ENCODE peak calls at places on chromosomes 7 and 10, in eight cellular contexts. N is posterior vena cava; K is ELR; E is sciatic nerve; M is fibroblast of the aortic adventitia; G is CD8-positive, alpha-beta T cell; Q is HEK293T; I is GF-D8. W is an unnamed sample.

GRCh38 chr10:5168897-5169296 is 16.1 kb downstream of the AKR1C8 start:
- DNase-seq in N (no peak), K (no peak), E (no peak), M (no peak), G (no peak), Q (no peak), I (no peak), W (no peak)

GRCh38 chr10:112092529-112092928 is 91.0 kb downstream of the GPAM start:
- DNase-seq in N (no peak), K (no peak), E (no peak), M (no peak), G (no peak), Q (no peak), I (no peak), W (no peak)

GRCh38 chr7:1270181-1270580 is 37.5 kb downstream of the UNCX start:
- DNase-seq in N (no peak), K (no peak), E (no peak), M (no peak), G (no peak), Q (no peak), I (no peak), W (no peak)

GRCh38 chr10:93461807-93462178 is 20.3 kb downstream of the MYOF start:
- DNase-seq in N (no peak), K (peak), E (no peak), M (peak), G (no peak), Q (no peak), I (no peak), W (peak)

GRCh38 chr7:68224041-68224534 is 1227.5 kb downstream of the TYW1 start:
- DNase-seq in N (no peak), K (no peak), E (no peak), M (no peak), G (no peak), Q (no peak), I (no peak), W (no peak)

GRCh38 chr7:90984692-90985091 is 279.5 kb upstream of the FZD1 start:
- DNase-seq in N (no peak), K (no peak), E (no peak), M (no peak), G (no peak), Q (no peak), I (no peak), W (no peak)

GRCh38 chr7:88109612-88110011 is 110.2 kb downstream of the SRI start:
- DNase-seq in N (no peak), K (no peak), E (no peak), M (no peak), G (no peak), Q (no peak), I (no peak), W (no peak)

GRCh38 chr10:87675396-87676376 is 16.0 kb downstream of the PAPSS2 start:
- DNase-seq in N (no peak), K (peak), E (no peak), M (peak), G (no peak), Q (no peak), I (no peak), W (no peak)

GRCh38 chr10:125038637-125039036 is 96.7 kb downstream of the ZRANB1 start:
- DNase-seq in N (peak), K (peak), E (no peak), M (no peak), G (no peak), Q (no peak), I (no peak), W (peak)

GRCh38 chr7:100093925-100094486 is 5.2 kb downstream of the COPS6 start:
- DNase-seq in N (no peak), K (no peak), E (no peak), M (no peak), G (no peak), Q (no peak), I (no peak), W (no peak)

GRCh38 chr10:127935115-127935561 is 28.2 kb downstream of the PTPRE start:
- DNase-seq in N (no peak), K (no peak), E (no peak), M (no peak), G (no peak), Q (no peak), I (no peak), W (no peak)

GRCh38 chr10:74113546-74113945 is 37.1 kb downstream of the AP3M1 start:
- DNase-seq in N (no peak), K (peak), E (no peak), M (peak), G (no peak), Q (no peak), I (no peak), W (no peak)

GRCh38 chr7:69654849-69655707 is 56.8 kb downstream of the AUTS2 start:
- DNase-seq in N (no peak), K (no peak), E (no peak), M (no peak), G (no peak), Q (no peak), I (no peak), W (peak)

GRCh38 chr7:134783294-134784069 is 4.0 kb downstream of the CALD1 start:
- DNase-seq in N (no peak), K (no peak), E (no peak), M (no peak), G (no peak), Q (no peak), I (no peak), W (no peak)

GRCh38 chr10:124106241-124106905 is 13.0 kb upstream of the CHST15 start:
- DNase-seq in N (peak), K (peak), E (peak), M (peak), G (no peak), Q (no peak), I (no peak), W (peak)

GRCh38 chr7:108345710-108346336 is 110.4 kb downstream of the NRCAM start:
- DNase-seq in N (no peak), K (no peak), E (no peak), M (no peak), G (no peak), Q (no peak), I (no peak), W (no peak)

GRCh38 chr7:17362439-17363095 is 64.1 kb downstream of the AHR start:
- DNase-seq in N (no peak), K (no peak), E (no peak), M (peak), G (no peak), Q (no peak), I (no peak), W (no peak)

GRCh38 chr10:29240991-29241660 is 47.7 kb upstream of the LYZL1 start:
- DNase-seq in N (no peak), K (no peak), E (no peak), M (no peak), G (no peak), Q (no peak), I (no peak), W (no peak)

GRCh38 chr7:100865971-100866720 is 1.0 kb upstream of the TRIP6 start:
- DNase-seq in N (peak), K (peak), E (peak), M (no peak), G (peak), Q (no peak), I (peak), W (no peak)

GRCh38 chr10:58661336-58661735 is 148.7 kb downstream of the BICC1 start:
- DNase-seq in N (no peak), K (peak), E (no peak), M (peak), G (no peak), Q (no peak), I (no peak), W (no peak)

GRCh38 chr7:150383710-150384397 is 4.7 kb downstream of the ZNF775 start:
- DNase-seq in N (no peak), K (no peak), E (peak), M (no peak), G (no peak), Q (no peak), I (no peak), W (no peak)

GRCh38 chr7:73329861-73330581 is 2.1 kb downstream of the FKBP6 start:
- DNase-seq in N (no peak), K (peak), E (no peak), M (peak), G (no peak), Q (no peak), I (no peak), W (no peak)

GRCh38 chr10:125023862-125024495 is 82.1 kb downstream of the ZRANB1 start:
- DNase-seq in N (peak), K (no peak), E (no peak), M (no peak), G (no peak), Q (peak), I (no peak), W (no peak)

GRCh38 chr10:27258838-27259532 is 18.4 kb upstream of the ACBD5 start:
- DNase-seq in N (no peak), K (no peak), E (no peak), M (no peak), G (no peak), Q (no peak), I (no peak), W (no peak)

GRCh38 chr7:52254396-52255025 is 780.9 kb upstream of the POM121L12 start:
- DNase-seq in N (no peak), K (no peak), E (no peak), M (no peak), G (no peak), Q (no peak), I (no peak), W (no peak)

GRCh38 chr7:63067897-63068585 is 930.6 kb upstream of the ZNF722 start:
- DNase-seq in N (no peak), K (no peak), E (peak), M (no peak), G (no peak), Q (no peak), I (no peak), W (no peak)

GRCh38 chr7:77327067-77327931 is 88.8 kb downstream of the GSAP start:
- DNase-seq in N (peak), K (peak), E (no peak), M (peak), G (no peak), Q (no peak), I (peak), W (no peak)

GRCh38 chr10:69609077-69609476 is 21.0 kb upstream of the FAM241B start:
- DNase-seq in N (no peak), K (no peak), E (no peak), M (no peak), G (no peak), Q (no peak), I (no peak), W (no peak)

W was measured in OCI-LY7.